ENCODE peak calls at places on chromosomes 13 and 19, in nine cellular contexts. F, W, K, V, X, N, A, C and Q are unnamed samples.

GRCh38 chr19:4817467-4818277 is 13.8 kb downstream of the TICAM1 start:
- DNase-seq in K (no peak), C (no peak), W (no peak), F (no peak), X (no peak), V (no peak), N (no peak), A (no peak), Q (no peak)

GRCh38 chr19:42440357-42441046 is 2.2 kb downstream of the CXCL17 start:
- DNase-seq in N (peak; percentile 80), V (peak; percentile 63), A (peak; percentile 59), K (no peak), F (peak; percentile 85), C (peak; percentile 52), X (peak; percentile 84), W (peak; percentile 50), Q (peak; percentile 83)

GRCh38 chr13:32537580-32538233 is 888 bp downstream of the N4BP2L2 start:
- DNase-seq in N (no peak), V (peak; percentile 6), C (no peak), A (no peak), F (peak; percentile 56), X (peak; percentile 34), W (no peak), K (peak; percentile 30), Q (no peak)

GRCh38 chr19:6264077-6264445 is 15.7 kb downstream of the MLLT1 start:
- DNase-seq in K (no peak), C (no peak), A (peak; percentile 80), N (no peak), F (no peak), X (no peak), W (no peak), V (no peak), Q (no peak)

GRCh38 chr19:27689734-27690241 is 1523.2 kb downstream of the UQCRFS1 start:
- DNase-seq in X (no peak), N (no peak), F (no peak), W (no peak), V (no peak), C (no peak), K (no peak), A (no peak), Q (no peak)

GRCh38 chr13:108342369-108343289 is 73.1 kb downstream of the TNFSF13B start:
- DNase-seq in A (peak; percentile 35), N (no peak), C (no peak), K (no peak), X (no peak), F (no peak), W (no peak), V (peak; percentile 6), Q (no peak)

GRCh38 chr13:100203696-100204367 is 114.9 kb downstream of the PCCA start:
- DNase-seq in V (no peak), W (no peak), A (peak; percentile 78), K (no peak), N (no peak), F (no peak), C (no peak), X (no peak), Q (peak; percentile 45)

GRCh38 chr13:51601601-51602348 is 17.5 kb downstream of the WDFY2 start:
- DNase-seq in A (no peak), W (no peak), K (no peak), V (no peak), X (no peak), N (no peak), F (no peak), C (no peak), Q (no peak)

GRCh38 chr19:39480337-39481228 is at the start of gene TIMM50:
- DNase-seq in V (peak; percentile 95), K (peak; percentile 94), X (peak; percentile 98), C (peak; percentile 89), N (peak; percentile 97), F (peak; percentile 98), A (peak; percentile 88), W (peak; percentile 98), Q (peak; percentile 96)
- TF ChIP-seq POLR2A in V (peak; percentile 70), K (peak; percentile 24), X (peak; percentile 61), C (peak; percentile 76), N (peak; percentile 41), F (peak; percentile 45), A (peak; percentile 83), W (no peak), Q (peak; percentile 79)

GRCh38 chr19:44113784-44114390 is 688 bp downstream of the ZNF225 start:
- DNase-seq in N (no peak), K (no peak), X (peak; percentile 13), W (no peak), A (peak; percentile 27), F (no peak), C (no peak), V (no peak), Q (peak; percentile 9)

GRCh38 chr19:44109458-44109857 is 3.7 kb upstream of the ZNF225 start:
- DNase-seq in V (no peak), W (no peak), X (no peak), C (no peak), F (no peak), N (no peak), K (no peak), A (no peak), Q (no peak)

GRCh38 chr19:44112802-44113137 is 429 bp upstream of the ZNF225 start:
- DNase-seq in W (no peak), F (no peak), V (no peak), K (no peak), X (no peak), A (no peak), N (no peak), C (no peak), Q (no peak)

GRCh38 chr19:44111910-44112463 is 1.2 kb upstream of the ZNF225 start:
- DNase-seq in X (no peak), A (peak; percentile 92), C (no peak), N (no peak), F (no peak), V (peak; percentile 65), K (no peak), W (no peak), Q (peak; percentile 9)

GRCh38 chr19:44113138-44113783 is at the start of gene ZNF225:
- DNase-seq in F (peak; percentile 91), C (peak; percentile 71), X (peak; percentile 96), N (peak; percentile 98), K (peak; percentile 97), A (peak; percentile 99), V (peak; percentile 98), W (peak; percentile 90), Q (peak; percentile 91)
- TF ChIP-seq POLR2A in F (no peak), C (peak; percentile 64), X (peak; percentile 50), N (no peak), K (no peak), A (peak; percentile 65), V (peak; percentile 85), W (no peak), Q (peak; percentile 46)

GRCh38 chr19:19204181-19204580 is 967 bp upstream of the NR2C2AP start:
- DNase-seq in N (no peak), F (no peak), C (no peak), A (no peak), V (no peak), K (no peak), W (no peak), X (no peak), Q (no peak)

GRCh38 chr19:19205416-19206410 is 2.5 kb upstream of the NR2C2AP start:
- DNase-seq in K (no peak), F (no peak), C (no peak), A (no peak), W (no peak), V (no peak), X (no peak), N (no peak), Q (no peak)

GRCh38 chr19:19202707-19203011 is 555 bp downstream of the NR2C2AP start:
- DNase-seq in K (no peak), A (no peak), V (no peak), F (no peak), C (no peak), W (no peak), X (no peak), N (no peak), Q (no peak)

GRCh38 chr19:19201697-19202630 is 1.2 kb downstream of the NR2C2AP start:
- DNase-seq in C (no peak), A (no peak), X (no peak), K (no peak), W (no peak), F (no peak), N (no peak), V (no peak), Q (no peak)

DNA sequence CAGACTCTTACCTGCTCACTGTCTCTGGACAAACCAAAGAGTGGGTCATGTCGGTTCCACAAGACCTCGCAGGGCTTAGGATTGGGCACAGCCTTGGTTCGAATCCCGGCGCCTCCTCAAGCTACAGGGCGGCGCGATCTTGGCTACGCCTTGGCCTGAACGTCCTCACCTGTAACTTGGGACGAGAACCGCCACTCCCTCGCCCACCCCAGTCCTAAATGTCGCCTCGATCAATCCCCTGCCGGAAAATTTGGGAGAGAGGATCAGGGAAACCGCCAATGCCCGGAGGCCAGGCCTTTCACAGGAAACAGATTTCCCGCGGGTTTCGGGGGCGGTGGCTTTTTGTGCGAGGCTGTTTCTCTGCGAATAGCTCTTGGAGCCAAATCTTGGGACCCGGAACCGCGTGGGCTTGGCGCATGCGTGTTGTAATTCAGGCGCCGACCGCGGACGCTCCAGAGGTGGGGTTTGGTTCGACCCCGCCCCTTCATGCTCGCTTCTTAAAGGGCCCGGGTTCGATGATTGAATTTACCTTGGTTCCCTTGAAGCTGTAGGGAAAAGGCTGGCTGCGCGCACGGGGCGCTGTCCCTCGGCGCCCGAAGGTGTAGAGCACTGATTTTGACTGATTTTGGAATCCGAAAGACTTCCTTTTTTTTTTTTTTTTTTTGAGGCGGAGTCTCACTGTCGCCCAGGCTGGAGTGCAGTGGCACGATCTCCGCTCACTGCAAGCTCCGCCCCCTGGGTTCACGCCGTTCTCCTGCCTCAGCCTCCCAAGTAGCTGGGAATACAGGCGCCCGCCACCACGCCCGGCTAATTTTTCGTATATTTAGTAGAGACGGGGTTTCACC is at the start of gene NR2C2AP:
- DNase-seq in V (peak; percentile 91), W (peak; percentile 81), K (peak; percentile 81), C (peak; percentile 98), N (peak; percentile 95), F (peak; percentile 95), X (peak; percentile 94), A (peak; percentile 83), Q (peak; percentile 97)
- TF ChIP-seq POLR2A in V (peak; percentile 70), W (no peak), K (no peak), C (peak; percentile 38), N (no peak), F (no peak), X (peak; percentile 42), A (no peak), Q (peak; percentile 23)

GRCh38 chr19:18998276-18998675 is 35.0 kb downstream of the SUGP2 start:
- DNase-seq in W (no peak), K (no peak), A (no peak), N (no peak), X (no peak), F (no peak), C (no peak), V (no peak), Q (no peak)

GRCh38 chr19:18996351-18996750 is 37.0 kb downstream of the SUGP2 start:
- DNase-seq in K (no peak), C (no peak), F (no peak), X (no peak), V (no peak), A (no peak), W (no peak), N (no peak), Q (no peak)

GRCh38 chr19:18999016-18999758 is 34.1 kb downstream of the SUGP2 start:
- DNase-seq in X (no peak), W (no peak), C (no peak), A (peak; percentile 58), N (no peak), V (peak; percentile 50), F (no peak), K (no peak), Q (no peak)

GRCh38 chr19:18995804-18996241 is 37.5 kb downstream of the SUGP2 start:
- DNase-seq in W (no peak), N (peak; percentile 82), C (peak; percentile 52), F (no peak), A (peak; percentile 96), V (peak; percentile 70), X (peak; percentile 35), K (no peak), Q (peak; percentile 86)

GRCh38 chr19:18996796-18997394 is 36.4 kb downstream of the SUGP2 start:
- DNase-seq in N (no peak), F (no peak), K (no peak), C (no peak), X (no peak), V (no peak), A (no peak), W (no peak), Q (no peak)
- TF ChIP-seq POLR2A in N (no peak), F (no peak), K (no peak), C (no peak), X (no peak), V (no peak), A (no peak), W (no peak), Q (no peak)